ENCODE peak calls at places on chromosome 4, in seven cellular contexts. One of them, this sample, is unnamed.

GRCh38 chr4:166415749-166416148 is 542.7 kb downstream of the TLL1 start:
- DNase-seq in GF-D8: no peak
- DNase-seq in foreskin keratinocyte: no peak
- DNase-seq in prostate gland: no peak
- DNase-seq in astrocyte of the spinal cord: no peak
- DNase-seq in NCI-H1092: no peak
- DNase-seq in AG09309: no peak
- DNase-seq in this sample: no peak

GRCh38 chr4:138341739-138342415 is 99.7 kb upstream of the SLC7A11 start:
- DNase-seq in prostate gland: no peak
- DNase-seq in foreskin keratinocyte: no peak
- DNase-seq in GF-D8: peak
- DNase-seq in AG09309: no peak
- DNase-seq in NCI-H1092: no peak
- DNase-seq in astrocyte of the spinal cord: no peak
- DNase-seq in this sample: no peak

GRCh38 chr4:133124746-133125145 is 24.3 kb upstream of the PCDH10 start:
- DNase-seq in prostate gland: no peak
- DNase-seq in NCI-H1092: no peak
- DNase-seq in astrocyte of the spinal cord: no peak
- DNase-seq in GF-D8: no peak
- DNase-seq in foreskin keratinocyte: no peak
- DNase-seq in AG09309: no peak
- DNase-seq in this sample: no peak

GRCh38 chr4:128825226-128825625 is 15.7 kb downstream of the JADE1 start:
- DNase-seq in prostate gland: no peak
- DNase-seq in astrocyte of the spinal cord: no peak
- DNase-seq in GF-D8: no peak
- DNase-seq in NCI-H1092: no peak
- DNase-seq in foreskin keratinocyte: peak
- DNase-seq in AG09309: no peak
- DNase-seq in this sample: no peak

GRCh38 chr4:110543577-110543976 is 67.6 kb downstream of the ENPEP start:
- DNase-seq in NCI-H1092: no peak
- DNase-seq in prostate gland: no peak
- DNase-seq in foreskin keratinocyte: peak
- DNase-seq in GF-D8: no peak
- DNase-seq in AG09309: no peak
- DNase-seq in astrocyte of the spinal cord: no peak
- DNase-seq in this sample: no peak

GRCh38 chr4:111778543-111778942 is 366.7 kb upstream of the FAM241A start:
- DNase-seq in NCI-H1092: no peak
- DNase-seq in AG09309: no peak
- DNase-seq in prostate gland: no peak
- DNase-seq in astrocyte of the spinal cord: no peak
- DNase-seq in foreskin keratinocyte: peak
- DNase-seq in GF-D8: no peak
- DNase-seq in this sample: no peak

GRCh38 chr4:8399298-8399697 is 41.2 kb downstream of the ACOX3 start:
- DNase-seq in GF-D8: no peak
- DNase-seq in foreskin keratinocyte: no peak
- DNase-seq in prostate gland: no peak
- DNase-seq in NCI-H1092: no peak
- DNase-seq in astrocyte of the spinal cord: no peak
- DNase-seq in AG09309: no peak
- DNase-seq in this sample: no peak

GRCh38 chr4:2950221-2950989 is 12.8 kb downstream of the NOP14 start:
- DNase-seq in NCI-H1092: no peak
- DNase-seq in foreskin keratinocyte: no peak
- DNase-seq in AG09309: no peak
- DNase-seq in astrocyte of the spinal cord: no peak
- DNase-seq in prostate gland: no peak
- DNase-seq in GF-D8: no peak
- DNase-seq in this sample: no peak

GRCh38 chr4:33841120-33841519 is 2403.2 kb downstream of the ARAP2 start:
- DNase-seq in foreskin keratinocyte: no peak
- DNase-seq in astrocyte of the spinal cord: no peak
- DNase-seq in GF-D8: no peak
- DNase-seq in NCI-H1092: no peak
- DNase-seq in prostate gland: no peak
- DNase-seq in AG09309: no peak
- DNase-seq in this sample: no peak

GRCh38 chr4:8391972-8392371 is 48.6 kb downstream of the ACOX3 start:
- DNase-seq in foreskin keratinocyte: peak
- DNase-seq in NCI-H1092: no peak
- DNase-seq in GF-D8: no peak
- DNase-seq in AG09309: peak
- DNase-seq in astrocyte of the spinal cord: peak
- DNase-seq in prostate gland: peak
- DNase-seq in this sample: no peak

GRCh38 chr4:144171697-144172096 is 31.2 kb upstream of the GYPA start:
- DNase-seq in foreskin keratinocyte: no peak
- DNase-seq in NCI-H1092: no peak
- DNase-seq in prostate gland: no peak
- DNase-seq in AG09309: no peak
- DNase-seq in astrocyte of the spinal cord: no peak
- DNase-seq in GF-D8: no peak
- DNase-seq in this sample: no peak

GRCh38 chr4:163548481-163549243 is 54.2 kb downstream of the TMA16 start:
- DNase-seq in prostate gland: no peak
- DNase-seq in foreskin keratinocyte: no peak
- DNase-seq in GF-D8: peak
- DNase-seq in astrocyte of the spinal cord: peak
- DNase-seq in AG09309: no peak
- DNase-seq in NCI-H1092: no peak
- DNase-seq in this sample: peak

GRCh38 chr4:76341063-76341462 is 34.5 kb downstream of the STBD1 start:
- DNase-seq in prostate gland: no peak
- DNase-seq in astrocyte of the spinal cord: peak
- DNase-seq in AG09309: peak
- DNase-seq in foreskin keratinocyte: peak
- DNase-seq in NCI-H1092: no peak
- DNase-seq in GF-D8: no peak
- DNase-seq in this sample: peak

GRCh38 chr4:8708401-8709021 is 115.9 kb downstream of the CPZ start:
- DNase-seq in prostate gland: no peak
- DNase-seq in AG09309: no peak
- DNase-seq in astrocyte of the spinal cord: no peak
- DNase-seq in foreskin keratinocyte: no peak
- DNase-seq in NCI-H1092: no peak
- DNase-seq in GF-D8: no peak
- DNase-seq in this sample: no peak

GRCh38 chr4:102678107-102678506 is 82.7 kb downstream of the MANBA start:
- DNase-seq in GF-D8: no peak
- DNase-seq in NCI-H1092: no peak
- DNase-seq in astrocyte of the spinal cord: no peak
- DNase-seq in foreskin keratinocyte: no peak
- DNase-seq in prostate gland: no peak
- DNase-seq in AG09309: no peak
- DNase-seq in this sample: no peak

GRCh38 chr4:13355036-13355910 is 128.9 kb downstream of the RAB28 start:
- DNase-seq in NCI-H1092: no peak
- DNase-seq in GF-D8: no peak
- DNase-seq in foreskin keratinocyte: no peak
- DNase-seq in prostate gland: no peak
- DNase-seq in astrocyte of the spinal cord: peak
- DNase-seq in AG09309: no peak
- DNase-seq in this sample: no peak

GRCh38 chr4:168574581-168575295 is 77.9 kb downstream of the PALLD start:
- DNase-seq in AG09309: no peak
- DNase-seq in NCI-H1092: no peak
- DNase-seq in prostate gland: no peak
- DNase-seq in foreskin keratinocyte: peak
- DNase-seq in GF-D8: no peak
- DNase-seq in astrocyte of the spinal cord: peak
- DNase-seq in this sample: no peak

GRCh38 chr4:16598241-16599224 is 299.9 kb downstream of the LDB2 start:
- DNase-seq in GF-D8: no peak
- DNase-seq in NCI-H1092: no peak
- DNase-seq in foreskin keratinocyte: no peak
- DNase-seq in AG09309: no peak
- DNase-seq in prostate gland: no peak
- DNase-seq in astrocyte of the spinal cord: peak
- DNase-seq in this sample: no peak

GRCh38 chr4:94412019-94413017 is 39.4 kb upstream of the PDLIM5 start:
- DNase-seq in prostate gland: peak
- DNase-seq in foreskin keratinocyte: peak
- DNase-seq in NCI-H1092: no peak
- DNase-seq in astrocyte of the spinal cord: peak
- DNase-seq in GF-D8: no peak
- DNase-seq in AG09309: peak
- DNase-seq in this sample: peak

GRCh38 chr4:123802082-123802658 is 405.6 kb downstream of the SPRY1 start:
- DNase-seq in GF-D8: no peak
- DNase-seq in prostate gland: no peak
- DNase-seq in NCI-H1092: no peak
- DNase-seq in AG09309: no peak
- DNase-seq in foreskin keratinocyte: no peak
- DNase-seq in astrocyte of the spinal cord: no peak
- DNase-seq in this sample: no peak

GRCh38 chr4:11548529-11549176 is 120.0 kb upstream of the HS3ST1 start:
- DNase-seq in foreskin keratinocyte: peak
- DNase-seq in AG09309: no peak
- DNase-seq in prostate gland: no peak
- DNase-seq in GF-D8: no peak
- DNase-seq in astrocyte of the spinal cord: peak
- DNase-seq in NCI-H1092: no peak
- DNase-seq in this sample: no peak

GRCh38 chr4:40662962-40663604 is 33.4 kb upstream of the RBM47 start:
- DNase-seq in astrocyte of the spinal cord: peak
- DNase-seq in foreskin keratinocyte: peak
- DNase-seq in NCI-H1092: peak
- DNase-seq in AG09309: peak
- DNase-seq in prostate gland: no peak
- DNase-seq in GF-D8: no peak
- DNase-seq in this sample: no peak

GRCh38 chr4:73945140-73945539 is 36.7 kb downstream of the PF4 start:
- DNase-seq in AG09309: no peak
- DNase-seq in prostate gland: no peak
- DNase-seq in astrocyte of the spinal cord: no peak
- DNase-seq in foreskin keratinocyte: no peak
- DNase-seq in NCI-H1092: no peak
- DNase-seq in GF-D8: no peak
- DNase-seq in this sample: no peak

GRCh38 chr4:1628892-1629703 is 55.0 kb downstream of the FAM53A start:
- DNase-seq in astrocyte of the spinal cord: peak
- DNase-seq in GF-D8: no peak
- DNase-seq in prostate gland: peak
- DNase-seq in foreskin keratinocyte: no peak
- DNase-seq in AG09309: no peak
- DNase-seq in NCI-H1092: peak
- DNase-seq in this sample: peak

GRCh38 chr4:23991444-23991843 is 101.6 kb upstream of the PPARGC1A start:
- DNase-seq in astrocyte of the spinal cord: no peak
- DNase-seq in AG09309: no peak
- DNase-seq in NCI-H1092: no peak
- DNase-seq in prostate gland: no peak
- DNase-seq in GF-D8: no peak
- DNase-seq in foreskin keratinocyte: no peak
- DNase-seq in this sample: no peak

GRCh38 chr4:121484633-121485032 is 103.8 kb upstream of the QRFPR start:
- DNase-seq in foreskin keratinocyte: peak
- DNase-seq in GF-D8: no peak
- DNase-seq in astrocyte of the spinal cord: peak
- DNase-seq in NCI-H1092: no peak
- DNase-seq in AG09309: peak
- DNase-seq in prostate gland: no peak
- DNase-seq in this sample: peak

GRCh38 chr4:173121044-173121685 is 47.4 kb upstream of the GALNT7 start:
- DNase-seq in GF-D8: peak
- DNase-seq in prostate gland: no peak
- DNase-seq in NCI-H1092: no peak
- DNase-seq in AG09309: peak
- DNase-seq in foreskin keratinocyte: peak
- DNase-seq in astrocyte of the spinal cord: peak
- DNase-seq in this sample: no peak

GRCh38 chr4:6509587-6509986 is 37.2 kb upstream of the PPP2R2C start:
- DNase-seq in prostate gland: no peak
- DNase-seq in GF-D8: no peak
- DNase-seq in AG09309: no peak
- DNase-seq in NCI-H1092: no peak
- DNase-seq in astrocyte of the spinal cord: no peak
- DNase-seq in foreskin keratinocyte: no peak
- DNase-seq in this sample: no peak

GRCh38 chr4:732911-733630 is 27.4 kb downstream of the PCGF3 start:
- DNase-seq in foreskin keratinocyte: no peak
- DNase-seq in astrocyte of the spinal cord: no peak
- DNase-seq in prostate gland: no peak
- DNase-seq in AG09309: no peak
- DNase-seq in GF-D8: no peak
- DNase-seq in NCI-H1092: no peak
- DNase-seq in this sample: no peak

GRCh38 chr4:100286601-100287000 is 96.3 kb upstream of the DDIT4L start:
- DNase-seq in AG09309: no peak
- DNase-seq in prostate gland: no peak
- DNase-seq in NCI-H1092: no peak
- DNase-seq in GF-D8: no peak
- DNase-seq in astrocyte of the spinal cord: no peak
- DNase-seq in foreskin keratinocyte: no peak
- DNase-seq in this sample: no peak

GRCh38 chr4:136461533-136461932 is 1070.8 kb downstream of the PCDH18 start:
- DNase-seq in astrocyte of the spinal cord: no peak
- DNase-seq in foreskin keratinocyte: no peak
- DNase-seq in AG09309: no peak
- DNase-seq in GF-D8: no peak
- DNase-seq in prostate gland: no peak
- DNase-seq in NCI-H1092: no peak
- DNase-seq in this sample: no peak

GRCh38 chr4:80199004-80199579 is 1.8 kb downstream of the PRDM8 start:
- DNase-seq in AG09309: no peak
- DNase-seq in foreskin keratinocyte: no peak
- DNase-seq in NCI-H1092: no peak
- DNase-seq in astrocyte of the spinal cord: no peak
- DNase-seq in GF-D8: no peak
- DNase-seq in prostate gland: no peak
- DNase-seq in this sample: no peak

GRCh38 chr4:139017861-139018260 is 2.3 kb downstream of the NOCT start:
- DNase-seq in NCI-H1092: no peak
- DNase-seq in AG09309: no peak
- DNase-seq in GF-D8: peak
- DNase-seq in astrocyte of the spinal cord: no peak
- DNase-seq in foreskin keratinocyte: no peak
- DNase-seq in prostate gland: no peak
- DNase-seq in this sample: no peak

GRCh38 chr4:61308033-61308432 is 107.9 kb downstream of the ADGRL3 start:
- DNase-seq in prostate gland: no peak
- DNase-seq in GF-D8: no peak
- DNase-seq in foreskin keratinocyte: no peak
- DNase-seq in astrocyte of the spinal cord: no peak
- DNase-seq in NCI-H1092: no peak
- DNase-seq in AG09309: no peak
- DNase-seq in this sample: no peak

GRCh38 chr4:111066887-111067286 is 444.0 kb upstream of the PITX2 start:
- DNase-seq in astrocyte of the spinal cord: peak
- DNase-seq in foreskin keratinocyte: peak
- DNase-seq in NCI-H1092: no peak
- DNase-seq in AG09309: peak
- DNase-seq in prostate gland: no peak
- DNase-seq in GF-D8: no peak
- DNase-seq in this sample: no peak

GRCh38 chr4:2662598-2662997 is 93.5 kb downstream of the TNIP2 start:
- DNase-seq in GF-D8: no peak
- DNase-seq in NCI-H1092: no peak
- DNase-seq in foreskin keratinocyte: peak
- DNase-seq in prostate gland: no peak
- DNase-seq in astrocyte of the spinal cord: peak
- DNase-seq in AG09309: peak
- DNase-seq in this sample: no peak

GRCh38 chr4:70980196-70980595 is 13.3 kb upstream of the DCK start:
- DNase-seq in prostate gland: no peak
- DNase-seq in foreskin keratinocyte: no peak
- DNase-seq in GF-D8: no peak
- DNase-seq in AG09309: no peak
- DNase-seq in astrocyte of the spinal cord: no peak
- DNase-seq in NCI-H1092: no peak
- DNase-seq in this sample: no peak